ENCODE peak calls at places on chromosome 2, in seven cellular contexts. S is GM12878, J is spleen, W is breast epithelium, B is HepG2, H is Panc1, L is OCI-LY7. Q is an unnamed sample.

GRCh38 chr2:201859886-201860285 is 53.5 kb downstream of the CDK15 start:
- DNase-seq in S (no peak), J (no peak), W (no peak), B (no peak), H (no peak), L (no peak), Q (no peak)

GRCh38 chr2:178109813-178110212 is 2.4 kb upstream of the RBM45 start:
- DNase-seq in S (no peak), J (no peak), W (no peak), B (peak), H (no peak), L (peak), Q (no peak)

GRCh38 chr2:216696751-216697560 is 1.6 kb upstream of the IGFBP5 start:
- DNase-seq in S (no peak), J (no peak), W (no peak), B (no peak), H (no peak), L (peak), Q (no peak)

GRCh38 chr2:220143336-220143735 is 515.9 kb downstream of the SLC4A3 start:
- DNase-seq in S (no peak), J (no peak), W (no peak), B (peak), H (no peak), L (no peak), Q (no peak)

GRCh38 chr2:48474599-48475298 is 55.2 kb upstream of the STON1 start:
- DNase-seq in S (no peak), J (no peak), W (no peak), B (no peak), H (no peak), L (no peak), Q (no peak)

GRCh38 chr2:10444463-10444862 is 3.7 kb downstream of the ODC1 start:
- DNase-seq in S (peak), J (no peak), W (no peak), B (no peak), H (no peak), L (no peak), Q (no peak)

GRCh38 chr2:33146112-33146511 is 199.4 kb downstream of the LTBP1 start:
- DNase-seq in S (no peak), J (no peak), W (no peak), B (no peak), H (no peak), L (no peak), Q (no peak)

GRCh38 chr2:172846551-172846950 is 110.9 kb downstream of the RAPGEF4 start:
- DNase-seq in S (no peak), J (no peak), W (no peak), B (no peak), H (no peak), L (no peak), Q (no peak)

GRCh38 chr2:38443021-38443541 is 66.0 kb upstream of the ATL2 start:
- DNase-seq in S (no peak), J (no peak), W (peak), B (no peak), H (no peak), L (no peak), Q (no peak)

GRCh38 chr2:172196768-172197322 is 94.1 kb upstream of the DLX2 start:
- DNase-seq in S (no peak), J (peak), W (peak), B (no peak), H (no peak), L (no peak), Q (no peak)

GRCh38 chr2:98807221-98807620 is 76.3 kb upstream of the MGAT4A start:
- DNase-seq in S (no peak), J (no peak), W (no peak), B (no peak), H (no peak), L (no peak), Q (no peak)

GRCh38 chr2:149561309-149561926 is 26.2 kb downstream of the MMADHC start:
- DNase-seq in S (no peak), J (no peak), W (no peak), B (peak), H (no peak), L (peak), Q (no peak)

GRCh38 chr2:224869601-224870000 is 153.4 kb upstream of the CCDC195 start:
- DNase-seq in S (no peak), J (no peak), W (peak), B (no peak), H (no peak), L (no peak), Q (no peak)

GRCh38 chr2:100999995-101000394 is 2.1 kb upstream of the RPL31 start:
- DNase-seq in S (no peak), J (no peak), W (no peak), B (no peak), H (no peak), L (no peak), Q (no peak)

GRCh38 chr2:15141211-15141610 is 419.9 kb downstream of the NBAS start:
- DNase-seq in S (no peak), J (no peak), W (no peak), B (no peak), H (no peak), L (peak), Q (no peak)

GRCh38 chr2:158756976-158757375 is 38.1 kb upstream of the DAPL1 start:
- DNase-seq in S (no peak), J (no peak), W (no peak), B (no peak), H (no peak), L (no peak), Q (no peak)

GRCh38 chr2:105912081-105912480 is 167.4 kb downstream of the NCK2 start:
- DNase-seq in S (no peak), J (no peak), W (no peak), B (no peak), H (no peak), L (no peak), Q (no peak)

GRCh38 chr2:9298583-9298982 is 92.0 kb downstream of the ASAP2 start:
- DNase-seq in S (no peak), J (peak), W (no peak), B (no peak), H (no peak), L (no peak), Q (no peak)

GRCh38 chr2:168028377-168028776 is 219.0 kb downstream of the STK39 start:
- DNase-seq in S (no peak), J (no peak), W (no peak), B (peak), H (no peak), L (no peak), Q (no peak)

GRCh38 chr2:42331569-42332284 is 29.3 kb downstream of the COX7A2L start:
- DNase-seq in S (no peak), J (no peak), W (no peak), B (no peak), H (no peak), L (no peak), Q (no peak)

GRCh38 chr2:96913398-96914202 is 43.7 kb upstream of the SEMA4C start:
- DNase-seq in S (no peak), J (peak), W (no peak), B (peak), H (no peak), L (no peak), Q (no peak)

GRCh38 chr2:55550368-55551102 is 31.0 kb downstream of the CFAP36 start:
- DNase-seq in S (no peak), J (no peak), W (no peak), B (no peak), H (no peak), L (no peak), Q (no peak)

GRCh38 chr2:173583196-173583595 is 228.5 kb downstream of the CDCA7 start:
- DNase-seq in S (no peak), J (no peak), W (no peak), B (no peak), H (no peak), L (no peak), Q (no peak)

GRCh38 chr2:151111599-151112278 is 149.9 kb downstream of the RBM43 start:
- DNase-seq in S (no peak), J (no peak), W (no peak), B (no peak), H (peak), L (no peak), Q (no peak)

GRCh38 chr2:27370816-27371620 is 602 bp downstream of the SNX17 start:
- DNase-seq in S (peak), J (no peak), W (no peak), B (no peak), H (no peak), L (peak), Q (no peak)

GRCh38 chr2:43225788-43226557 is 433 bp downstream of the ZFP36L2 start:
- DNase-seq in S (no peak), J (peak), W (peak), B (peak), H (no peak), L (peak), Q (no peak)

GRCh38 chr2:10282621-10283105 is 20.0 kb upstream of the HPCAL1 start:
- DNase-seq in S (no peak), J (peak), W (no peak), B (no peak), H (no peak), L (no peak), Q (no peak)

GRCh38 chr2:145140658-145141057 is 620.7 kb upstream of the ZEB2 start:
- DNase-seq in S (no peak), J (no peak), W (no peak), B (no peak), H (no peak), L (no peak), Q (no peak)

GRCh38 chr2:136527560-136527959 is 237.8 kb upstream of the THSD7B start:
- DNase-seq in S (no peak), J (no peak), W (no peak), B (peak), H (no peak), L (peak), Q (no peak)

GRCh38 chr2:86704482-86704971 is 15.6 kb upstream of the RMND5A start:
- DNase-seq in S (no peak), J (no peak), W (no peak), B (peak), H (peak), L (no peak), Q (no peak)

GRCh38 chr2:209638346-209638745 is 133.3 kb upstream of the UNC80 start:
- DNase-seq in S (no peak), J (no peak), W (no peak), B (no peak), H (peak), L (no peak), Q (no peak)

GRCh38 chr2:64296695-64297346 is 152.6 kb upstream of the PELI1 start:
- DNase-seq in S (no peak), J (no peak), W (no peak), B (no peak), H (no peak), L (no peak), Q (no peak)

GRCh38 chr2:134153481-134153880 is 100.4 kb upstream of the MGAT5 start:
- DNase-seq in S (no peak), J (no peak), W (no peak), B (no peak), H (no peak), L (no peak), Q (no peak)

GRCh38 chr2:223734346-223734745 is 103.0 kb downstream of the AP1S3 start:
- DNase-seq in S (no peak), J (no peak), W (no peak), B (no peak), H (no peak), L (no peak), Q (no peak)

GRCh38 chr2:223735659-223736244 is 101.6 kb downstream of the AP1S3 start:
- DNase-seq in S (no peak), J (no peak), W (no peak), B (no peak), H (peak), L (no peak), Q (no peak)

GRCh38 chr2:223737207-223737606 is 100.2 kb downstream of the AP1S3 start:
- DNase-seq in S (no peak), J (no peak), W (no peak), B (no peak), H (no peak), L (no peak), Q (no peak)

GRCh38 chr2:223736488-223736887 is 100.9 kb downstream of the AP1S3 start:
- DNase-seq in S (no peak), J (no peak), W (no peak), B (no peak), H (no peak), L (no peak), Q (no peak)

DNA sequence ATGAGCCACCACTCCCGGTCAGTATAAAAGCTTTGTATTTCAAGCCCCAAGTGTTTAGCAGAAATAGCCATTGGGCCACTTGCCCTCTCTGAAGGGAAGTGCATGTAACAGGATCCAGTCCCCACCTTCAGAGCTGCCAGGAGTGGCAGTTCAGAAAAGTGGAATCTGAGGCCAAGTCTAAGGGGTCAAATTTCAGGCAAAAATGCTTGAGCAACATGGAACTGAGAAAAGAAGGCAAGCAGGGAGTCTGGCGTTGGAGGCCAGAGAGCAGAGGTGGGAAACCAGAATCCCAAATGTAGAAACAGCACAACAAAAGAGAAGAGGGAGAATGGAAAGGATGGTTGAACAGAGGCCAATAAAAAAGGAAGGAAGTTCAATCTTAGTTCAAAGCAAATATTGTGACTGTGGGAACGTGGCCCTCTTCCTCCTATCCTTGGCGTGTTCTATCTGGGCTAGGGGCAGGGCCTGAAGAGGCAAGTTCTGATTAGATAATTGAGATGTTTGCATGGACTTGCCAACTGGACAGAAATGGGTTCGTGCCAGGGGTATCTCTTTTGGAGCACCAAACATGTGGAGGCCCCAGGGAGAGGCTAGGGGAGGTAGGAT is 102.2 kb downstream of the AP1S3 start:
- DNase-seq in S (no peak), J (no peak), W (no peak), B (no peak), H (no peak), L (no peak), Q (no peak)
- H3K27ac ChIP-seq in S (no peak), J (no peak), W (no peak), B (no peak), H (no peak), L (no peak), Q (no peak)

GRCh38 chr2:109318150-109318948 is 189.3 kb downstream of the SH3RF3 start:
- DNase-seq in S (no peak), J (no peak), W (peak), B (peak), H (no peak), L (no peak), Q (peak)
- TF ChIP-seq CTCF in S (no peak), J (no peak), W (no peak), B (peak), H (no peak), L (no peak), Q (no peak)

DNA sequence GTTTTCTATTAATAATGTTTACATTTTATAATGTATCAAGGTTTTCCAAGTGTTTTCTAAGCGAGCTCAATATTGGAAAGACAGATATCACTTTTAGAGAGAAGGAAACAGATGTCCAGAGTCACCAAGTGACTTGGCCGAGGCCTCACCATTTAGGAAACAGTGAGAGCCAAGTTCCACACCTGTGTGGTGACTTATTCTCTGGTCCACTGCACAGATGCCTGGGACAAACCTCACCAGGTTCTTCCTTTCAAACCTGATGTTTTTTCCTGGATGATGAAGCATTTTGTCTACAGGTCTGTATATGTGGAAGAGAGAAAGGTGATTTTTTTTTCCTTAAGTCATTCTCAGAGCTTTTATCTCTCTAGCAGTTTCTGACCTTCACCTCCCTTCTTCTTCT is 280.7 kb downstream of the LPIN1 start:
- DNase-seq in S (no peak), J (no peak), W (no peak), B (no peak), H (no peak), L (no peak), Q (no peak)
- H3K4me3 ChIP-seq in S (no peak), J (no peak), W (no peak), B (no peak), H (no peak), L (no peak), Q (no peak)

GRCh38 chr2:203689424-203690109 is 16.9 kb upstream of the CD28 start:
- DNase-seq in S (peak), J (no peak), W (no peak), B (no peak), H (no peak), L (peak), Q (no peak)

GRCh38 chr2:203692039-203692710 is 14.3 kb upstream of the CD28 start:
- DNase-seq in S (no peak), J (no peak), W (no peak), B (peak), H (no peak), L (no peak), Q (no peak)

GRCh38 chr2:203688798-203689197 is 17.6 kb upstream of the CD28 start:
- DNase-seq in S (peak), J (no peak), W (no peak), B (no peak), H (no peak), L (peak), Q (peak)

GRCh38 chr2:203691149-203691548 is 15.3 kb upstream of the CD28 start:
- DNase-seq in S (no peak), J (no peak), W (no peak), B (peak), H (no peak), L (no peak), Q (no peak)

DNA sequence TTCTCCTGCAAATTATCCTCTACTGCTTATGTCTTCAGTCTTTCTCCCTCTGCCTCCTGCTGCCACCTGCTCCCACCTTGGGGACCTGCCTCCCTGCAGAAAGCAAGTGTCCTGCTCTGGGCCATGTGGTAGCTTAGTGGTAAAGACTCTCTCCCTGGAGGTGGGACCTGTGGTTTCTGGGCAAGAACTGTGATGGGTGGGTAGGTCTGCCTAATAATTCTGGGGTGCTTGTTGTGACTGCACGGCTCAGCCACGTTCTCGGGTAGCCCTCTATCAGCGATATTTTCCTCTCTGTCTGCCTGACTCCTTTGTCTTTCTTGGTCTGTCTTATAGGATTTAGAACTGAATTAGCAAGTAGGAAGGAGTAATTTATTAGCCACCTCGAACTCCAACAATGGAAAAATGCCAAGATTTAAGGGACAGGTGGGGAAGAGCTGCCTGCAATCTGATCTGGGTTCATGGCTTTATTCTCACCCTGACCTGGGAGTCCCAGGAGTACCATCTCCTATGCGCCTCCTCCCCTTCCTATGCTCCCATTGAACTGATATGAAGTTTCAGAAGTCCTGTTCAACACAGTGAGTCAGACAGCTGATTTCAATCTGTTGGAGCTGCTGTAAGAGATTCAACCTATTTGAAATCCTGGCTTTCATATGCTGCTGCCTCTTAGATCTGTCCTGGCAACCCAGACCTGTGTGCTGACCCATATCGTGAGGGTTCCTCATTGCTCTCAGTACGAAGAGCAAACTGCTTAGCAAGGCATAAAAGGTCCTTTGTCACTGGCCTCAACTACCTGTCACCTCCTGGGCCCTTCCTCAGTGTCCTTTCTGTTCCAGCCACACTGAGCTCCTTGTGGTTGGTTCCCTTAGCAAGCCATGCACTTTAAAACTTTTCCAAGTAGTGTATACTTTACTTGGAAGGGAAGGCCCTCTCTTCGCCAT is 16.1 kb upstream of the CD28 start:
- DNase-seq in S (no peak), J (no peak), W (no peak), B (no peak), H (no peak), L (peak), Q (no peak)
- H3K27ac ChIP-seq in S (no peak), J (peak), W (peak), B (no peak), H (no peak), L (peak), Q (peak)